ENCODE peak calls at places on chromosomes 5 and 9, in seven cellular contexts. O is adipocyte, G is T follicular helper cell, V is dorsolateral prefrontal cortex, D is progenitor cell of endocrine pancreas, A is pons, P is neural crest cell. M is an unnamed sample.

GRCh38 chr9:89138463-89139390 is 39.9 kb downstream of the SHC3 start:
- DNase-seq in O (peak), G (no peak), V (no peak), A (no peak), D (no peak), P (no peak), M (no peak)

GRCh38 chr9:127769985-127770904 is 8.2 kb downstream of the SH2D3C start:
- DNase-seq in D (no peak), P (no peak), A (no peak), V (no peak), G (no peak), O (no peak), M (no peak)

GRCh38 chr5:180047667-180048066 is 23.9 kb downstream of the RNF130 start:
- DNase-seq in P (no peak), G (no peak), V (no peak), O (no peak), D (no peak), A (no peak), M (no peak)

GRCh38 chr9:104868687-104869404 is 59.1 kb downstream of the ABCA1 start:
- DNase-seq in G (no peak), V (no peak), A (peak), D (no peak), P (peak), O (peak), M (no peak)

GRCh38 chr5:32505718-32506117 is 61.2 kb upstream of the ZFR start:
- DNase-seq in A (no peak), O (peak), P (no peak), D (no peak), G (no peak), V (no peak), M (no peak)

GRCh38 chr9:20209421-20210340 is 412.6 kb downstream of the MLLT3 start:
- DNase-seq in V (no peak), O (no peak), P (no peak), G (peak), D (no peak), A (no peak), M (no peak)

GRCh38 chr9:72203205-72203803 is 54.1 kb downstream of the GDA start:
- DNase-seq in D (no peak), P (peak), V (no peak), G (no peak), A (peak), O (peak), M (peak)

GRCh38 chr5:79512692-79513518 is 1.0 kb downstream of the HOMER1 start:
- DNase-seq in O (peak), A (peak), G (no peak), V (no peak), D (no peak), P (no peak), M (no peak)

GRCh38 chr9:121344062-121344696 is 25.9 kb downstream of the STOM start:
- DNase-seq in G (no peak), O (no peak), P (no peak), V (no peak), D (no peak), A (no peak), M (no peak)

GRCh38 chr5:142748132-142748531 is 22.0 kb upstream of the ARHGAP26 start:
- DNase-seq in D (no peak), G (no peak), A (no peak), V (no peak), O (peak), P (no peak), M (no peak)

GRCh38 chr9:76756273-76756650 is 8.0 kb upstream of the PCA3 start:
- DNase-seq in D (no peak), O (peak), A (peak), P (peak), G (no peak), V (no peak), M (peak)

GRCh38 chr9:100573655-100574260 is 4.1 kb upstream of the CAVIN4 start:
- DNase-seq in A (no peak), V (no peak), P (no peak), G (no peak), D (no peak), O (no peak), M (no peak)

GRCh38 chr5:163914911-163915310 is 409.5 kb downstream of the MAT2B start:
- DNase-seq in V (no peak), G (no peak), P (no peak), A (no peak), D (no peak), O (no peak), M (no peak)

GRCh38 chr5:109250080-109250479 is 159.7 kb downstream of the PJA2 start:
- DNase-seq in O (no peak), G (no peak), A (no peak), D (no peak), P (no peak), V (no peak), M (no peak)

GRCh38 chr9:132023409-132024180 is 56.1 kb downstream of the MED27 start:
- DNase-seq in D (no peak), V (no peak), A (no peak), P (no peak), G (no peak), O (no peak), M (no peak)

GRCh38 chr5:140341591-140341990 is 4.8 kb downstream of the HBEGF start:
- DNase-seq in G (no peak), V (peak), A (peak), O (no peak), D (no peak), P (no peak), M (no peak)

M was measured in iPS DF 19.7.